ENCODE peak calls at places on chromosomes 11 and 22, in ten cellular contexts. U is IMR-90, P is iris pigment epithelial cell, L is NCI-H1417, B is non-pigmented ciliary epithelial cell, A is ureter, F is amygdala, R is foreskin fibroblast, X is NCI-H526 treated with DMSO at 0.1 percent for 48 hours, E is PC-9. K is an unnamed sample.

GRCh38 chr11:42175203-42175602 is 715.8 kb upstream of the LRRC4C start:
- DNase-seq in U (no peak), P (no peak), L (no peak), B (no peak), A (no peak), F (no peak), R (no peak), X (no peak), E (no peak), K (no peak)

GRCh38 chr22:37459211-37459610 is 27.0 kb downstream of the MFNG start:
- DNase-seq in U (no peak), P (no peak), L (no peak), B (no peak), A (no peak), F (no peak), R (no peak), X (no peak), E (no peak), K (no peak)

GRCh38 chr11:95575517-95575916 is 214.1 kb downstream of the FAM76B start:
- DNase-seq in U (no peak), P (no peak), L (no peak), B (no peak), A (no peak), F (no peak), R (peak; percentile 53), X (no peak), E (peak; percentile 23), K (no peak)

GRCh38 chr11:117199061-117199915 is at the start of gene TAGLN:
- DNase-seq in U (peak; percentile 94), P (peak; percentile 94), L (no peak), B (peak; percentile 84), A (peak; percentile 90), F (no peak), R (peak; percentile 76), X (no peak), E (no peak), K (no peak)

GRCh38 chr11:1520987-1521349 is 34.4 kb upstream of the MOB2 start:
- DNase-seq in U (no peak), P (no peak), L (no peak), B (no peak), A (no peak), F (no peak), R (no peak), X (no peak), E (no peak), K (no peak)

GRCh38 chr11:460331-461199 is 10.5 kb downstream of the PTDSS2 start:
- DNase-seq in U (no peak), P (no peak), L (no peak), B (no peak), A (no peak), F (no peak), R (no peak), X (no peak), E (peak; percentile 82), K (no peak)

GRCh38 chr11:105968021-105968697 is 53.9 kb downstream of the MSANTD4 start:
- DNase-seq in U (peak; percentile 70), P (peak; percentile 62), L (no peak), B (peak; percentile 14), A (no peak), F (no peak), R (peak; percentile 50), X (no peak), E (no peak), K (no peak)

GRCh38 chr11:12042215-12042676 is 33.8 kb upstream of the DKK3 start:
- DNase-seq in U (peak; percentile 99), P (peak; percentile 98), L (no peak), B (peak; percentile 95), A (no peak), F (no peak), R (peak; percentile 91), X (no peak), E (peak; percentile 46), K (no peak)

GRCh38 chr11:57205046-57205671 is 23.4 kb downstream of the LRRC55 start:
- DNase-seq in U (peak; percentile 62), P (peak; percentile 61), L (no peak), B (peak; percentile 10), A (no peak), F (no peak), R (peak; percentile 68), X (no peak), E (peak; percentile 52), K (peak; percentile 4)

GRCh38 chr11:47071871-47072270 is 104.8 kb downstream of the ARFGAP2 start:
- DNase-seq in U (no peak), P (peak; percentile 10), L (no peak), B (no peak), A (no peak), F (peak; percentile 2), R (no peak), X (no peak), E (no peak), K (peak; percentile 10)

GRCh38 chr11:76644591-76644990 is 26.0 kb downstream of the LRRC32 start:
- DNase-seq in U (no peak), P (no peak), L (no peak), B (no peak), A (no peak), F (no peak), R (no peak), X (no peak), E (no peak), K (no peak)

GRCh38 chr22:37880668-37881440 is 25.2 kb upstream of the MICALL1 start:
- DNase-seq in U (peak; percentile 84), P (peak; percentile 83), L (no peak), B (peak; percentile 54), A (no peak), F (peak; percentile 51), R (peak; percentile 60), X (no peak), E (no peak), K (no peak)

GRCh38 chr22:28230682-28231081 is 311.6 kb upstream of the PITPNB start:
- DNase-seq in U (peak; percentile 18), P (peak; percentile 23), L (no peak), B (no peak), A (no peak), F (no peak), R (no peak), X (no peak), E (no peak), K (no peak)

GRCh38 chr11:71447791-71448256 is 369 bp downstream of the DHCR7 start:
- DNase-seq in U (no peak), P (no peak), L (peak; percentile 40), B (no peak), A (peak; percentile 61), F (peak; percentile 71), R (no peak), X (no peak), E (no peak), K (peak; percentile 35)

K was measured in cerebellum.